ENCODE peak calls at places on chromosome 4, in seven cellular contexts. One of them, this sample, is unnamed.

GRCh38 chr4:43339435-43339834 is 446.9 kb downstream of the GRXCR1 start:
- DNase-seq in transverse colon: no peak
- DNase-seq in pancreas: no peak
- DNase-seq in small intestine: no peak
- DNase-seq in MG63: peak; percentile 88
- DNase-seq in ascending aorta: no peak
- DNase-seq in CD8-positive, alpha-beta T cell: no peak
- DNase-seq in this sample: no peak

GRCh38 chr4:10180927-10181744 is 64.5 kb upstream of the WDR1 start:
- DNase-seq in transverse colon: no peak
- DNase-seq in pancreas: no peak
- DNase-seq in small intestine: no peak
- DNase-seq in MG63: peak; percentile 35
- DNase-seq in ascending aorta: no peak
- DNase-seq in CD8-positive, alpha-beta T cell: no peak
- DNase-seq in this sample: no peak

GRCh38 chr4:83708500-83709175 is 172.7 kb downstream of the GPAT3 start:
- DNase-seq in transverse colon: no peak
- DNase-seq in pancreas: no peak
- DNase-seq in small intestine: no peak
- DNase-seq in MG63: no peak
- DNase-seq in ascending aorta: no peak
- DNase-seq in CD8-positive, alpha-beta T cell: no peak
- DNase-seq in this sample: no peak

GRCh38 chr4:38224850-38225249 is 264.7 kb downstream of the PTTG2 start:
- DNase-seq in transverse colon: no peak
- DNase-seq in pancreas: no peak
- DNase-seq in small intestine: peak; percentile 47
- DNase-seq in MG63: no peak
- DNase-seq in ascending aorta: no peak
- DNase-seq in CD8-positive, alpha-beta T cell: no peak
- DNase-seq in this sample: no peak

GRCh38 chr4:68390205-68390604 is 40.3 kb upstream of the YTHDC1 start:
- DNase-seq in transverse colon: no peak
- DNase-seq in pancreas: no peak
- DNase-seq in small intestine: no peak
- DNase-seq in MG63: no peak
- DNase-seq in ascending aorta: no peak
- DNase-seq in CD8-positive, alpha-beta T cell: no peak
- DNase-seq in this sample: no peak

GRCh38 chr4:39855909-39856512 is 121.7 kb downstream of the PDS5A start:
- DNase-seq in transverse colon: no peak
- DNase-seq in pancreas: no peak
- DNase-seq in small intestine: peak; percentile 5
- DNase-seq in MG63: no peak
- DNase-seq in ascending aorta: no peak
- DNase-seq in CD8-positive, alpha-beta T cell: no peak
- DNase-seq in this sample: no peak

GRCh38 chr4:40200881-40201797 is 4.3 kb downstream of the RHOH start:
- DNase-seq in transverse colon: no peak
- DNase-seq in pancreas: no peak
- DNase-seq in small intestine: peak; percentile 61
- DNase-seq in MG63: no peak
- DNase-seq in ascending aorta: no peak
- DNase-seq in CD8-positive, alpha-beta T cell: no peak
- DNase-seq in this sample: no peak

GRCh38 chr4:54909964-54910363 is 215.4 kb downstream of the KDR start:
- DNase-seq in transverse colon: no peak
- DNase-seq in pancreas: no peak
- DNase-seq in small intestine: no peak
- DNase-seq in MG63: no peak
- DNase-seq in ascending aorta: no peak
- DNase-seq in CD8-positive, alpha-beta T cell: no peak
- DNase-seq in this sample: no peak

GRCh38 chr4:5399790-5400421 is 308.5 kb downstream of the EVC2 start:
- DNase-seq in transverse colon: no peak
- DNase-seq in pancreas: no peak
- DNase-seq in small intestine: peak; percentile 7
- DNase-seq in MG63: no peak
- DNase-seq in ascending aorta: no peak
- DNase-seq in CD8-positive, alpha-beta T cell: no peak
- DNase-seq in this sample: peak; percentile 22

GRCh38 chr4:26402458-26402857 is 81.6 kb downstream of the RBPJ start:
- DNase-seq in transverse colon: no peak
- DNase-seq in pancreas: no peak
- DNase-seq in small intestine: peak; percentile 12
- DNase-seq in MG63: no peak
- DNase-seq in ascending aorta: no peak
- DNase-seq in CD8-positive, alpha-beta T cell: no peak
- DNase-seq in this sample: no peak

GRCh38 chr4:77994194-77994721 is 62.9 kb upstream of the FRAS1 start:
- DNase-seq in transverse colon: no peak
- DNase-seq in pancreas: no peak
- DNase-seq in small intestine: peak; percentile 21
- DNase-seq in MG63: peak; percentile 15
- DNase-seq in ascending aorta: no peak
- DNase-seq in CD8-positive, alpha-beta T cell: no peak
- DNase-seq in this sample: peak; percentile 23

GRCh38 chr4:3829954-3830773 is 64.0 kb downstream of the ADRA2C start:
- DNase-seq in transverse colon: no peak
- DNase-seq in pancreas: peak; percentile 44
- DNase-seq in small intestine: no peak
- DNase-seq in MG63: no peak
- DNase-seq in ascending aorta: no peak
- DNase-seq in CD8-positive, alpha-beta T cell: no peak
- DNase-seq in this sample: no peak

GRCh38 chr4:110172972-110173371 is 25.4 kb downstream of the ELOVL6 start:
- DNase-seq in transverse colon: peak; percentile 51
- DNase-seq in pancreas: no peak
- DNase-seq in small intestine: peak; percentile 91
- DNase-seq in MG63: no peak
- DNase-seq in ascending aorta: no peak
- DNase-seq in CD8-positive, alpha-beta T cell: no peak
- DNase-seq in this sample: no peak

GRCh38 chr4:40621592-40622512 is 7.8 kb downstream of the RBM47 start:
- DNase-seq in transverse colon: peak; percentile 68
- DNase-seq in pancreas: no peak
- DNase-seq in small intestine: peak; percentile 65
- DNase-seq in MG63: peak; percentile 78
- DNase-seq in ascending aorta: peak; percentile 87
- DNase-seq in CD8-positive, alpha-beta T cell: no peak
- DNase-seq in this sample: peak; percentile 59

GRCh38 chr4:176641237-176641636 is 151.5 kb downstream of the VEGFC start:
- DNase-seq in transverse colon: no peak
- DNase-seq in pancreas: no peak
- DNase-seq in small intestine: no peak
- DNase-seq in MG63: no peak
- DNase-seq in ascending aorta: no peak
- DNase-seq in CD8-positive, alpha-beta T cell: no peak
- DNase-seq in this sample: no peak

DNA sequence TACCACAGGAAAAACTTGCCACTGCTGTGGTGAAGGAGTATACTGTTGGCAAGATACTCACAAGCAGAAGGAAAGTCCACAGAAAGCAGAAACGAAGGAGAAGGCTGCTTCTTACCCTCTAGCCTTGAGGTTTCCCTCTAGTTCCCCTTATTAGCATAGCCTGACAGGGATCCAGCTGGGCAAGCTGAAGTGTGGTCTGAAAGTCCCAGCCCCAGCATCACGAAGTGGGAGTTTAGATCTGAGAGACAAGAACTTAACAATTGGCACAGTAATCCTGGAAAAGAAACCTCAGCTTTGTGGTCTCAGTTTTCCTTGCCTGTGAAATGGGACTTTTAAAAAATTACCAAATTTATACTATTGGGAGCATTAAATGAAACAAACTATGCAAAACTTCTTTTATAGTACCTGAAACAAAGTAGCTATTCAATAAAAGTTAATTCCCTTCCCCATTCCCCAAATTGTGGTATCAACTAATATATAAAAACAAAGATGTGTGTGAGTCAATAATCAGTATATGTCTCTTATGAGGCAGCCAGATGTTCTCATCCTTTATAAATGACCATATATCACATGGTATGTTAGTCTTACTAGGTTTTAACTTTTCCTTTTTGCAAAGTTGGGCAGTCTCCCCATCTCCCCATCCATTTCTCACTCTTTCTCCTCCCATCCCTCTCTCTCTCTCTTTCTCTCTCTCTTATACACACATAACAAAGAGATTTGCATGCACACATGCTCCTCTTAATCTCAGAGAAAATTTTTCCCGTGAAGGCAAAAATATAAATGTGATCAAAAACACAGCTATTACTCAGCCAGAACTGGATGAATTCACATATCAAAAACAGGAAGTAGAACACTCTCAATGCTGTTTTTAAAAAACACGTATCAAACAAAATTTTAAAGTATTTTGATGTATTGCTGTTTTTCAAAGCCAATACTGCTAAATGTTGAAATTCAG is 57.8 kb downstream of the SCFD2 start:
- DNase-seq in transverse colon: no peak
- DNase-seq in pancreas: no peak
- DNase-seq in small intestine: no peak
- DNase-seq in MG63: peak; percentile 64
- DNase-seq in ascending aorta: no peak
- DNase-seq in CD8-positive, alpha-beta T cell: no peak
- DNase-seq in this sample: no peak
- H3K4me3 ChIP-seq in transverse colon: no peak overlapping the region
- H3K4me3 ChIP-seq in pancreas: no peak overlapping the region
- H3K4me3 ChIP-seq in small intestine: no peak overlapping the region
- H3K4me3 ChIP-seq in MG63: no peak overlapping the region
- H3K4me3 ChIP-seq in ascending aorta: no peak overlapping the region
- H3K4me3 ChIP-seq in CD8-positive, alpha-beta T cell: no peak overlapping the region
- H3K4me3 ChIP-seq in this sample: no peak overlapping the region

DNA sequence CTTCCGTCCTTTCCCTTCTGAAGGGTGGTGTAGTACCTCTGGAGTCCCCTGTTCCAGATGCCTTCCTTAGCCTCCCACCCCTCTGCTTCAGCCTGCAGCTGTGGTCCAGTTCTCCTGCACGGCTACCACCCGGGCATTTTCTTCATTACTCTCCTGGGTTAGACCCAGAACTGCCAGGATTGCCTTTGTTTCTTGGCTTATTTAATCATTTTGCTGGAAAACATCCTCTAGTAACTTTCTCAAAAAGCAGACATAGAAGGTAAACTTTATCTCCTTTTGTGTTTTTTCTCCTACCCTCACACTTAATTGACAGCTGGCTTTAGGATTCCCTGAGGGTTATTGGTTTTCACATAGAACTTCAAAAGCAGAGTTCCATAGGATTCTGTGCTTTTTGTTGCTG is 20.2 kb downstream of the ANAPC4 start:
- DNase-seq in transverse colon: no peak
- DNase-seq in pancreas: no peak
- DNase-seq in small intestine: no peak
- DNase-seq in MG63: no peak
- DNase-seq in ascending aorta: no peak
- DNase-seq in CD8-positive, alpha-beta T cell: no peak
- DNase-seq in this sample: no peak
- H3K36me3 ChIP-seq in transverse colon: no peaks in the 10 kb centered on the region
- H3K36me3 ChIP-seq in pancreas: peaks cover 61% of the 10 kb centered on the region
- H3K36me3 ChIP-seq in small intestine: peaks cover 22% of the 10 kb centered on the region
- H3K36me3 ChIP-seq in MG63: peaks cover 23% of the 10 kb centered on the region
- H3K36me3 ChIP-seq in ascending aorta: peaks cover 63% of the 10 kb centered on the region
- H3K36me3 ChIP-seq in CD8-positive, alpha-beta T cell: peaks cover 42% of the 10 kb centered on the region
- H3K36me3 ChIP-seq in this sample: no peaks in the 10 kb centered on the region

DNA sequence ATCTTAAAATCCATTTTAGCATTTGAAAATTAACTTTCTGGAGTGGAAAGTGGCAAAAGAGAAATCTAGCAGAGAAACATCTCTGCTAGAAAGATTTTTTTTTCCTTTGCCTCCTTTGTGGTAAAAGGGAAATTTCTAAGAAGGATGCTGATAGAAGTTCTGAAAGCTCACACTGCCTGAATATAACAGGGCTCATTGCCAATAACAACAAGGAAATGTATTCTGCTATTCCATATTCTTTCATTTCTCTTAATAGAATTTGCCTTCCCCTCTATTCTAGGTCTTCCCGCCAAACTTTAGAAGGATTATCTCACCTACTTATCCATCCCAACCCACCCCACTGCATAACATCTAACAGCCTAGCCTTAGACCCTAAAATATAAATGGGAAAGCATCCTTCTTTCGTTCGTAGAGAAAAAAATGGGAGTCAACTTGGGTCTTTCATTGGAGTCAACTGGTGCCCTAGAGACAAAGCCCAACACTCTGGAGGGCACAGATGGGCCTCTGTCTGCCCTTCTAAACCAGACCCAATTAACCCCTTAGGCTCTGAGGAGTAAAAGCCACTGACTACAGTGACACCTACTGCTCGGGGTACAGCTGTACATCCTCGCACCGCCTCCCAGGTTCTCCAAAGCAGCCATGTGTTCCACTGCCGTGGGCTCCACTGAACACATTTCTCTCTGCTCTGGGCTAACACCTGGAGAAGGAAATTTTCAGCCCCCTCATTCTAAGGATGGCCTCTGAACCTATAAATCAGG is 103.9 kb downstream of the MAML3 start:
- DNase-seq in transverse colon: no peak
- DNase-seq in pancreas: no peak
- DNase-seq in small intestine: peak; percentile 31
- DNase-seq in MG63: no peak
- DNase-seq in ascending aorta: no peak
- DNase-seq in CD8-positive, alpha-beta T cell: no peak
- DNase-seq in this sample: peak; percentile 32
- H3K4me3 ChIP-seq in transverse colon: no peak overlapping the region
- H3K4me3 ChIP-seq in pancreas: no peak overlapping the region
- H3K4me3 ChIP-seq in small intestine: no peak overlapping the region
- H3K4me3 ChIP-seq in MG63: no peak overlapping the region
- H3K4me3 ChIP-seq in ascending aorta: peak overlapping the region; percentile 52
- H3K4me3 ChIP-seq in CD8-positive, alpha-beta T cell: no peak overlapping the region
- H3K4me3 ChIP-seq in this sample: no peak overlapping the region

GRCh38 chr4:48841045-48841827 is 10.3 kb downstream of the OCIAD1 start:
- DNase-seq in transverse colon: no peak
- DNase-seq in pancreas: no peak
- DNase-seq in small intestine: no peak
- DNase-seq in MG63: no peak
- DNase-seq in ascending aorta: no peak
- DNase-seq in CD8-positive, alpha-beta T cell: no peak
- DNase-seq in this sample: no peak
- H3K36me3 ChIP-seq in transverse colon: no peaks in the 10 kb centered on the region
- H3K36me3 ChIP-seq in pancreas: no peaks in the 10 kb centered on the region
- H3K36me3 ChIP-seq in small intestine: peaks cover 2% of the 10 kb centered on the region
- H3K36me3 ChIP-seq in MG63: peaks cover 22% of the 10 kb centered on the region
- H3K36me3 ChIP-seq in ascending aorta: peaks cover 28% of the 10 kb centered on the region
- H3K36me3 ChIP-seq in CD8-positive, alpha-beta T cell: peaks cover 10% of the 10 kb centered on the region
- H3K36me3 ChIP-seq in this sample: peaks cover 4% of the 10 kb centered on the region

DNA sequence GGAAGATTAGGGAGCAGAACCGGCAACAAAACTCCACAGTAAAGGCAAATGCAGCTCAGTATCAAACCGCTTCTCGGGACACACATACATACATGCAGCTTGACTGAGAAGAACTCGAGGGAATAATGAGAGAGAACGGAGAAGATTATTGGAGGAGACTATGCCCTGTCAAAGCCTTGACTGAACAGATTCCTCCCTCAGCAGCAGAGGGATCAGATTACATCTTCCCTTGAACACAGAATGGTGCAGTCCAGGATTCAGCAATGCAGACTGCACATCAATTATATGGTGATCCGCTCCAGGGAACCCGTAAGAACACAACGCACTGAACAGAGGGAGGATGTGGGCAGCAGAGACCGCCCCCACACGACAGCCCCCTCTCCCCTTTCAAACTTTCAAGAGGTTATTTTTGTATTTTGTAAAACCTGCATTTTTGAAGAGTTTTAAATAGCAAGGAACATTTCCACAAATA is 183.2 kb downstream of the FBXW7 start:
- DNase-seq in transverse colon: peak; percentile 19
- DNase-seq in pancreas: peak; percentile 13
- DNase-seq in small intestine: peak; percentile 3
- DNase-seq in MG63: peak; percentile 78
- DNase-seq in ascending aorta: peak; percentile 75
- DNase-seq in CD8-positive, alpha-beta T cell: no peak
- DNase-seq in this sample: peak; percentile 63
- H3K4me3 ChIP-seq in transverse colon: peak overlapping the region; percentile 16
- H3K4me3 ChIP-seq in pancreas: no peak overlapping the region
- H3K4me3 ChIP-seq in small intestine: no peak overlapping the region
- H3K4me3 ChIP-seq in MG63: peak overlapping the region; percentile 58
- H3K4me3 ChIP-seq in ascending aorta: peak overlapping the region; percentile 59
- H3K4me3 ChIP-seq in CD8-positive, alpha-beta T cell: peak overlapping the region; percentile 19
- H3K4me3 ChIP-seq in this sample: peak overlapping the region; percentile 42